ENCODE peak calls at places on chromosomes 16 and 17, in six cellular contexts. One of them, this sample, is unnamed.

GRCh38 chr17:1732241-1733046 is 7.9 kb downstream of the WDR81 start:
- DNase-seq in HFF-Myc: no peak
- DNase-seq in AG09319: no peak
- DNase-seq in thyroid gland: no peak
- DNase-seq in gastrocnemius medialis: no peak
- DNase-seq in ovary: no peak
- DNase-seq in this sample: no peak

GRCh38 chr17:6420173-6420641 is 14.7 kb downstream of the AIPL1 start:
- DNase-seq in thyroid gland: no peak
- DNase-seq in ovary: no peak
- DNase-seq in gastrocnemius medialis: no peak
- DNase-seq in AG09319: no peak
- DNase-seq in HFF-Myc: no peak
- DNase-seq in this sample: no peak

GRCh38 chr17:38917259-38917658 is 8.2 kb upstream of the LASP1NB start:
- DNase-seq in HFF-Myc: no peak
- DNase-seq in gastrocnemius medialis: no peak
- DNase-seq in AG09319: no peak
- DNase-seq in thyroid gland: no peak
- DNase-seq in ovary: no peak
- DNase-seq in this sample: no peak

GRCh38 chr17:41324180-41325075 is 8.9 kb upstream of the KRTAP17-1 start:
- DNase-seq in AG09319: no peak
- DNase-seq in thyroid gland: peak; percentile 33
- DNase-seq in gastrocnemius medialis: no peak
- DNase-seq in HFF-Myc: no peak
- DNase-seq in ovary: no peak
- DNase-seq in this sample: no peak

GRCh38 chr16:64440421-64440831 is 681.4 kb downstream of the CDH11 start:
- DNase-seq in thyroid gland: peak; percentile 7
- DNase-seq in AG09319: peak; percentile 96
- DNase-seq in ovary: no peak
- DNase-seq in gastrocnemius medialis: peak; percentile 17
- DNase-seq in HFF-Myc: peak; percentile 95
- DNase-seq in this sample: peak; percentile 7

GRCh38 chr17:33725675-33726271 is 432.7 kb upstream of the ASIC2 start:
- DNase-seq in AG09319: no peak
- DNase-seq in HFF-Myc: no peak
- DNase-seq in thyroid gland: peak; percentile 21
- DNase-seq in ovary: no peak
- DNase-seq in gastrocnemius medialis: no peak
- DNase-seq in this sample: peak; percentile 10

GRCh38 chr16:84450176-84450865 is 54.1 kb downstream of the MEAK7 start:
- DNase-seq in HFF-Myc: no peak
- DNase-seq in gastrocnemius medialis: no peak
- DNase-seq in thyroid gland: no peak
- DNase-seq in ovary: peak; percentile 14
- DNase-seq in AG09319: no peak
- DNase-seq in this sample: no peak

GRCh38 chr17:83177611-83178532 is 98.5 kb downstream of the METRNL start:
- DNase-seq in ovary: peak; percentile 35
- DNase-seq in gastrocnemius medialis: peak; percentile 7
- DNase-seq in AG09319: no peak
- DNase-seq in HFF-Myc: no peak
- DNase-seq in thyroid gland: no peak
- DNase-seq in this sample: no peak

GRCh38 chr17:13765701-13766100 is 164.0 kb upstream of the HS3ST3A1 start:
- DNase-seq in HFF-Myc: no peak
- DNase-seq in thyroid gland: no peak
- DNase-seq in gastrocnemius medialis: no peak
- DNase-seq in AG09319: no peak
- DNase-seq in ovary: no peak
- DNase-seq in this sample: no peak

GRCh38 chr17:81803728-81804558 is at the start of gene GCGR:
- DNase-seq in HFF-Myc: no peak
- DNase-seq in gastrocnemius medialis: no peak
- DNase-seq in ovary: no peak
- DNase-seq in thyroid gland: no peak
- DNase-seq in AG09319: no peak
- DNase-seq in this sample: no peak

DNA sequence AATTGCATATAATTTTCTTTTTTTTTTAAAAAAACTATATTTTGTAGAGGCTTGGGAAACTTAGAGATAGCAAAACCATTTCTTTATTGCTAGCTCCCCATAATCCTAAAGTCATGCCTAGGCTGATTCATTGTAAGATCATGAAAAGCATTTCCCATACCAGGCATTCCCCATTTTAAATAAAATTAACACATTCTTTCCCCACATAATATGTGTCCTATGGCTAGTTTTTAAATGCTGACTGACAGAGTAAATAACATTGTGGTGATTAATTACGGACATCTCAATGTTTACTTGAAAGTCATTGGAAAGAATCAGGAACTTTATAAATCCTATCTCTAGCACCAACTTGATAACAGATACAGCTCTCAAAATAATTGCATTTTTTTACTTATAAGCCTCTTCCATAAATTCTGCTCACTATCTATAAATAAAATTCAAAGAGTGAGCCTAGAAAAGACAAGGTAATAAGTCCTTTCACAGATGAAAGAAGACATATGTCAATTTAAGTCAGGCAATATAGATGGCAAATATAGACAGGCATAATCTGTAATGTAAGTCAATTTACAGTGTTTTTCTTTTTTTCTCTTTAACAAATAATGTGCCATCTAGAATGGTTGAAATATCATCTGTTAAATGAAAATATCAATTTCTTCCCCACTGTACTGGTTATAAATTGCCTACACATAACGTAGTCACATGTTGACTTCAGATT is 1409.0 kb upstream of the GOT2 start:
- DNase-seq in thyroid gland: no peak
- DNase-seq in gastrocnemius medialis: no peak
- DNase-seq in ovary: no peak
- DNase-seq in HFF-Myc: no peak
- DNase-seq in AG09319: no peak
- DNase-seq in this sample: no peak
- TF ChIP-seq CTCF in thyroid gland: no peak
- TF ChIP-seq CTCF in gastrocnemius medialis: no peak
- TF ChIP-seq CTCF in ovary: no peak
- TF ChIP-seq CTCF in HFF-Myc: no peak
- TF ChIP-seq CTCF in AG09319: no peak
- TF ChIP-seq CTCF in this sample: no peak

DNA sequence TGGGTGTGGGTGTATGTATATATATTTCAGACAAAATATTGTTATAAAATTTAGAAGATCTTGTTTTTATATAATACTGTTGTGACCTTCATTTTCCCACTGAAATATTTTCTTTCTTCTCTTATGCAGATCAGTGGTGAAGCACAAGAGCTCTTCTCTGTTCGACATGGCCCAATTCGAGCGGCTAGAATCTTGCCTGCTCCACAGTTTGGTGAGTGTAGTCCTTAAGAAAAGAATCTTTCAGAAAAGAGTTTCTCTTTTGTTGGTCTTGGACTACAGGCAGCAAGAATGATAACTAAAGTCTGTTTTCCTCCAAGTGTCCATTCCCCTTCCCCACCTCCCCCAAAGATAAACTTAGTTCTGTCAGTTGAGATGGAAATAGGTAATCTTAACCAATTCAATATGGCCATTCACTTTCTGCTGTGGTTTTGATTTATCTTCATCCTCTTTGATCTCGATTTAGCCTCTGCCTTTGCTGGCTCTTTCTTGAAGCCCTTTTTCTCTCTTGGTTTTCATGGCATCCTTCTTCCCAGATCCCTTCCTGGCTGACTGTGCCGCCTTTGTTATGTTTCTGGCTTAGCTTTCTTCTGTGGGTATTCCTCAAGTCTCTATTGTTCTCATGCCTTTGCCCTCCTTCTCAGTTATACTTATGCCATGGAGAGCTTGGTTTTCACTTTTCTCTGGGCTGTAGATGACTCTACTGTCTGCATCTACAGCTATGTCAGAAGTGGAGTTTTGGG is 69.6 kb downstream of the BCAS3 start:
- DNase-seq in thyroid gland: no peak
- DNase-seq in gastrocnemius medialis: no peak
- DNase-seq in ovary: no peak
- DNase-seq in AG09319: no peak
- DNase-seq in HFF-Myc: no peak
- DNase-seq in this sample: no peak
- TF ChIP-seq CTCF in thyroid gland: no peak
- TF ChIP-seq CTCF in gastrocnemius medialis: no peak
- TF ChIP-seq CTCF in ovary: no peak
- TF ChIP-seq CTCF in AG09319: no peak
- TF ChIP-seq CTCF in HFF-Myc: no peak
- TF ChIP-seq CTCF in this sample: no peak

GRCh38 chr17:74116087-74116717 is 87.3 kb upstream of the RPL38 start:
- DNase-seq in gastrocnemius medialis: no peak
- DNase-seq in ovary: no peak
- DNase-seq in thyroid gland: peak; percentile 57
- DNase-seq in HFF-Myc: no peak
- DNase-seq in AG09319: no peak
- DNase-seq in this sample: no peak

GRCh38 chr17:74113952-74114351 is 89.5 kb upstream of the RPL38 start:
- DNase-seq in HFF-Myc: no peak
- DNase-seq in gastrocnemius medialis: no peak
- DNase-seq in AG09319: no peak
- DNase-seq in ovary: no peak
- DNase-seq in thyroid gland: no peak
- DNase-seq in this sample: no peak

GRCh38 chr17:74113326-74113725 is 90.2 kb upstream of the RPL38 start:
- DNase-seq in thyroid gland: no peak
- DNase-seq in AG09319: no peak
- DNase-seq in ovary: no peak
- DNase-seq in gastrocnemius medialis: no peak
- DNase-seq in HFF-Myc: no peak
- DNase-seq in this sample: no peak

GRCh38 chr17:74115586-74115985 is 87.9 kb upstream of the RPL38 start:
- DNase-seq in thyroid gland: no peak
- DNase-seq in ovary: no peak
- DNase-seq in gastrocnemius medialis: no peak
- DNase-seq in HFF-Myc: no peak
- DNase-seq in AG09319: no peak
- DNase-seq in this sample: no peak

DNA sequence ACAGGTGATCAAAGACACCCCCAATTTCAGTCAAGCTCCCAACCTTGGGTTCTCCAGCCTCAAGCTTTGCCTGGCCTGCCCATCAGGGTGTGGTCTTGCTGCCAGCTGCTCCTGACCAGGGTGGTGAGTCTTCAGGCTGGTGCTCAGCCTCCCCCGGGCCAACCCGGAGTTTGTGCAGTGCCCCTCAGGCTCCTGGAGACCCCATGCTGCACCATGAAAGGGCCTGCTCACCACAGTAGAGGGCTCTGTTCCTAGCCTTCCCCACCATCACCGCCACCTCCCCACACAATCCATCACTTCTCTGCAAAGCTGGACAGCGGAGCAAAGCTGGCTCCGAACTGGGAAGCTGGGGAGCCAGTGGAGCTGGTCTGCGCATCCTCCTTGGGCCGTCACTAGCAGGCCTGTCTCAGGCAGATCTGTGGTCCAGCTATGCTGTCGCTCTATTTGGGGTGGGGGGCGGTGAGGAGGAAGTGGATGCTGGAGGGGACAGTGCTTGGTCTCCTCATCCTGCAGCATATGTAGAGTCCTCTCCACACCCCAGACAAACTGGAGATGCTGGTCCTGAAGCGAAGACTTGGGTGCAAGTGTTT is 88.5 kb upstream of the RPL38 start:
- DNase-seq in HFF-Myc: no peak
- DNase-seq in AG09319: no peak
- DNase-seq in ovary: no peak
- DNase-seq in gastrocnemius medialis: no peak
- DNase-seq in thyroid gland: no peak
- DNase-seq in this sample: no peak
- TF ChIP-seq CTCF in HFF-Myc: no peak
- TF ChIP-seq CTCF in AG09319: no peak
- TF ChIP-seq CTCF in ovary: no peak
- TF ChIP-seq CTCF in gastrocnemius medialis: no peak
- TF ChIP-seq CTCF in thyroid gland: no peak
- TF ChIP-seq CTCF in this sample: no peak

DNA sequence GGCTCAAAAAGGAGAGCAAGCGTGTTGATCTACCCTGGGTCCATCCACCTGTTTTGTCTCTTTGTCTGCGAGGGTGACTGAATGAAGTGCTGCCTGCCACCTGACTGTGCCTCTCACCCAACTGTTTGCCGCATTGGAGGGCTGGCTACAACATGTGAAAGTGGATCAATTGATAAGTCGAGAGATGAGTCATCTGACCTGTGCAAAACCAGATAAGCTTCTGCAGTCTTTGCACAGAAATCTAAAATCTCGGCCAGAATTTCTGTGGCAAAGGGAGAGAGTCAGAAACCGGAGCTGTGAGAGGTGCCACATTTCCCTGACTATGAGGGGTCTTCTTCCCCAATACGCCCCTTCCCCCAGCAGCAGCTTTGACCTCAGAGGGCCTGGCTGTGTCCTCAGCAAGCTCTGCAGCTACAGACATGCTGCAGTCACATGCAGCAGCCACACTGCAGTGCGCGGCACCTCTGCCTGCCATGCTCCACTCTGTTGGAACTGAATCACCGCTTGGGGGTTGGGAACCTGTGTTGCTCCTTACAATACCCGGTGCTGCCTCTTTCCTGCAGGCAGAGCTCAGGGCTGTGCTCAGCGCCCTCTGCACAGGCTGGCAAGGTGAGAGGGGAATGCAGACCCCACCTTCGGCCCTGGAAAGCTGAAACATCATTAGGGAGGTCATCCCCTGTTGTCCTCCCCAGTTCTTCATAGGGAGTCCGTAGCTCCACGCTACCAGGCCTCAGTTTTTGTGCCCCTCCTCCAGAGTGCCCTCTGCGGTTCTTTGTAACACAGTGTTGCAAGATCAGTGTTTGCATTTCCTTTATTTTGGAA is 16.2 kb upstream of the HAS3 start:
- DNase-seq in HFF-Myc: no peak
- DNase-seq in thyroid gland: peak; percentile 81
- DNase-seq in ovary: no peak
- DNase-seq in gastrocnemius medialis: no peak
- DNase-seq in AG09319: no peak
- DNase-seq in this sample: no peak
- TF ChIP-seq CTCF in HFF-Myc: no peak
- TF ChIP-seq CTCF in thyroid gland: no peak
- TF ChIP-seq CTCF in ovary: no peak
- TF ChIP-seq CTCF in gastrocnemius medialis: no peak
- TF ChIP-seq CTCF in AG09319: no peak
- TF ChIP-seq CTCF in this sample: no peak

DNA sequence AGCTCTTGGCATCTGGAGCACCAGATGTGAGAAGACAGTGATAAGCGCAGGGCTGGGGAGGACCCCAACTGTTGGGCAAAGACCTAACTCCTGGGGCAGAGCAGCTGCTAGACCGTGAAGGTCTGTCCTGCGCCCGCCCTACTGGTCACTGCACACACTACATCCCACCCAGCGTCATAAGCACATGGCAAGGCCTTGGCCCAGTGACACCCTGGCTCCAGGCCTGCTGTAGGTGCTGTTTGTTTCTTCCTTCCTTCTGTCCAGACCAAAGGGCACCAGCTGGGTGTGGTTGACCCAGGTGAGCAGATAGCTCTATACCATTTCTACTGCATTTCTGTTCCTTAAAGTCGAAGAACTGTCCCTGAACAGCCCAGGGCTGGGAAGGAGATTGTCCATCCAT is 6.4 kb downstream of the TRPV3 start:
- DNase-seq in AG09319: no peak
- DNase-seq in HFF-Myc: no peak
- DNase-seq in thyroid gland: no peak
- DNase-seq in gastrocnemius medialis: no peak
- DNase-seq in ovary: no peak
- DNase-seq in this sample: no peak
- TF ChIP-seq CTCF in AG09319: no peak
- TF ChIP-seq CTCF in HFF-Myc: peak; percentile 6
- TF ChIP-seq CTCF in thyroid gland: no peak
- TF ChIP-seq CTCF in gastrocnemius medialis: no peak
- TF ChIP-seq CTCF in ovary: no peak
- TF ChIP-seq CTCF in this sample: no peak

This sample was measured in heart right ventricle.